ENCODE peak calls at places on chromosomes 1 and 21, in five cellular contexts. T is heart left ventricle, Y is thyroid gland, B is cardiac fibroblast, V is heart right ventricle. M is an unnamed sample.

GRCh38 chr21:35779690-35780570 is 280.4 kb downstream of the SETD4 start:
- DNase-seq in Y (peak), V (no peak), B (peak), T (no peak), M (no peak)

GRCh38 chr1:29195875-29196274 is 14.2 kb upstream of the SRSF4 start:
- DNase-seq in Y (peak), B (no peak), V (no peak), T (no peak), M (no peak)

GRCh38 chr1:225652726-225653462 is at the start of gene ENAH:
- DNase-seq in T (peak), V (peak), Y (peak), B (peak), M (peak)

GRCh38 chr1:94801919-94802546 is 18.1 kb upstream of the SLC44A3 start:
- DNase-seq in B (peak), Y (peak), T (no peak), V (peak), M (peak)

GRCh38 chr21:36135391-36136094 is 664 bp downstream of the CBR3 start:
- DNase-seq in Y (peak), V (peak), B (peak), T (peak), M (peak)

GRCh38 chr1:205456868-205457724 is 1.3 kb upstream of the BLACAT1 start:
- DNase-seq in V (no peak), B (no peak), Y (peak), T (no peak), M (peak)

GRCh38 chr1:209398330-209398991 is 185.1 kb upstream of the CAMK1G start:
- DNase-seq in T (peak), Y (no peak), B (peak), V (no peak), M (peak)

GRCh38 chr21:23664193-23664694 is 1943.0 kb downstream of the MRPL39 start:
- DNase-seq in T (no peak), V (no peak), B (no peak), Y (no peak), M (peak)

GRCh38 chr1:173768827-173769226 is 54.0 kb downstream of the KLHL20 start:
- DNase-seq in Y (no peak), T (no peak), V (no peak), B (no peak), M (no peak)

GRCh38 chr1:180197231-180197630 is 32.8 kb upstream of the LHX4 start:
- DNase-seq in Y (no peak), T (no peak), B (no peak), V (no peak), M (no peak)

GRCh38 chr1:27563407-27564263 is 40.3 kb downstream of the AHDC1 start:
- DNase-seq in B (peak), V (peak), Y (peak), T (peak), M (no peak)

GRCh38 chr1:153540394-153541361 is at the start of gene S100A5:
- DNase-seq in V (no peak), T (no peak), Y (peak), B (no peak), M (no peak)

GRCh38 chr1:155650231-155650757 is 38.3 kb downstream of the YY1AP1 start:
- DNase-seq in V (no peak), B (no peak), T (no peak), Y (no peak), M (no peak)

GRCh38 chr1:109704173-109704572 is 7.9 kb upstream of the GSTM5 start:
- DNase-seq in Y (peak), V (no peak), B (no peak), T (no peak), M (peak)

GRCh38 chr1:60906039-60906438 is 176.3 kb upstream of the NFIA start:
- DNase-seq in V (no peak), Y (no peak), T (no peak), B (no peak), M (peak)

GRCh38 chr1:166721145-166721544 is 118.1 kb upstream of the POGK start:
- DNase-seq in V (no peak), T (no peak), B (no peak), Y (no peak), M (peak)

GRCh38 chr21:45423968-45424853 is 19.2 kb downstream of the COL18A1 start:
- DNase-seq in V (peak), B (no peak), T (no peak), Y (no peak), M (no peak)

GRCh38 chr1:60989745-60990718 is 92.3 kb upstream of the NFIA start:
- DNase-seq in V (peak), B (peak), T (peak), Y (no peak), M (no peak)

GRCh38 chr1:113541108-113541507 is 150.8 kb downstream of the MAGI3 start:
- DNase-seq in Y (no peak), B (no peak), V (no peak), T (no peak), M (no peak)

GRCh38 chr1:207298666-207299065 is 22.8 kb upstream of the CD55 start:
- DNase-seq in T (no peak), V (no peak), B (no peak), Y (no peak), M (no peak)

GRCh38 chr1:105626276-105626987 is 1430.0 kb upstream of the PRMT6 start:
- DNase-seq in Y (no peak), T (no peak), B (no peak), V (no peak), M (no peak)

GRCh38 chr1:189804352-189804751 is 673.3 kb downstream of the BRINP3 start:
- DNase-seq in Y (no peak), B (no peak), T (no peak), V (no peak), M (peak)

GRCh38 chr1:18581420-18581880 is 49.2 kb upstream of the PAX7 start:
- DNase-seq in T (no peak), Y (peak), B (no peak), V (peak), M (peak)

GRCh38 chr1:221611930-221612777 is 129.7 kb downstream of the DUSP10 start:
- DNase-seq in B (peak), Y (peak), T (peak), V (peak), M (no peak)

GRCh38 chr1:43766818-43767525 is 59.6 kb downstream of the ST3GAL3 start:
- DNase-seq in V (no peak), B (no peak), Y (no peak), T (no peak), M (peak)

M was measured in GM23338.